ENCODE peak calls at places on chromosome X, in ten cellular contexts. E, U, Q, O, Z, G, B, P, I and F are unnamed samples.

GRCh38 chrX:110142096-110142495 is 139.2 kb downstream of the TMEM164 start:
- DNase-seq in P (no peak), I (no peak), O (no peak), G (no peak), Q (peak), Z (no peak), B (no peak), U (no peak), E (no peak), F (no peak)

GRCh38 chrX:1380672-1381233 is 11.2 kb downstream of the SLC25A6 start:
- DNase-seq in E (no peak), Q (no peak), Z (peak), I (no peak), U (peak), O (no peak), G (no peak), B (peak), P (no peak), F (no peak)

GRCh38 chrX:25754399-25754798 is 383.7 kb upstream of the MAGEB18 start:
- DNase-seq in E (no peak), Z (no peak), P (no peak), U (no peak), G (no peak), O (no peak), I (no peak), B (no peak), Q (no peak), F (no peak)

GRCh38 chrX:129545408-129545807 is 5.3 kb downstream of the OCRL start:
- DNase-seq in P (no peak), Z (no peak), Q (no peak), E (no peak), I (no peak), U (no peak), B (no peak), O (no peak), G (no peak), F (no peak)

GRCh38 chrX:153867671-153868070 is 18.3 kb downstream of the L1CAM start:
- DNase-seq in O (no peak), Q (no peak), B (peak), Z (no peak), P (no peak), U (no peak), G (no peak), I (no peak), E (no peak), F (no peak)

GRCh38 chrX:64093761-64094160 is 111.7 kb downstream of the AMER1 start:
- DNase-seq in G (no peak), Z (no peak), O (peak), I (no peak), B (no peak), U (no peak), E (no peak), P (no peak), Q (no peak), F (peak)

GRCh38 chrX:40933132-40934078 is 151.8 kb upstream of the USP9X start:
- DNase-seq in I (no peak), Z (no peak), Q (no peak), B (no peak), P (no peak), E (peak), O (peak), G (no peak), U (no peak), F (peak)

GRCh38 chrX:149713279-149714050 is 1.6 kb downstream of the MAGEA11 start:
- DNase-seq in Z (no peak), I (no peak), G (no peak), E (no peak), Q (no peak), P (no peak), U (no peak), B (peak), O (no peak), F (no peak)

GRCh38 chrX:41014776-41015175 is 70.5 kb upstream of the USP9X start:
- DNase-seq in E (no peak), O (no peak), B (no peak), U (no peak), I (no peak), Z (no peak), G (no peak), P (no peak), Q (no peak), F (no peak)

GRCh38 chrX:653316-653715 is 22.7 kb downstream of the SHOX start:
- DNase-seq in Q (no peak), B (no peak), U (no peak), G (no peak), Z (no peak), P (no peak), I (no peak), E (no peak), O (no peak), F (no peak)

GRCh38 chrX:43882294-43882681 is at the start of gene MAOB:
- DNase-seq in Q (no peak), P (peak), U (peak), O (no peak), E (no peak), Z (peak), B (peak), I (no peak), G (no peak), F (no peak)

GRCh38 chrX:75784689-75785491 is at the start of gene MAGEE2:
- DNase-seq in U (peak), B (peak), Z (no peak), O (no peak), G (no peak), E (no peak), I (no peak), P (no peak), Q (no peak), F (no peak)

GRCh38 chrX:67342138-67342537 is 201.7 kb upstream of the AR start:
- DNase-seq in Q (no peak), Z (no peak), P (no peak), E (no peak), G (no peak), U (no peak), B (no peak), I (no peak), O (no peak), F (no peak)

GRCh38 chrX:111102636-111103035 is 6.6 kb downstream of the PAK3 start:
- DNase-seq in O (no peak), U (no peak), B (no peak), P (no peak), I (no peak), Q (no peak), Z (no peak), E (no peak), G (no peak), F (no peak)

GRCh38 chrX:71846429-71846828 is 64.2 kb upstream of the NHSL2 start:
- DNase-seq in G (no peak), Z (no peak), Q (no peak), B (no peak), E (peak), P (no peak), I (no peak), O (peak), U (no peak), F (peak)

GRCh38 chrX:24479924-24480722 is 15.0 kb downstream of the PDK3 start:
- DNase-seq in G (no peak), B (no peak), P (no peak), U (peak), I (peak), Q (no peak), E (no peak), O (peak), Z (peak), F (no peak)

GRCh38 chrX:96971812-96972211 is 88.1 kb downstream of the RPA4 start:
- DNase-seq in E (no peak), P (no peak), B (no peak), U (no peak), O (no peak), Q (no peak), Z (no peak), I (no peak), G (no peak), F (peak)

GRCh38 chrX:81957900-81958545 is 756.1 kb downstream of the SH3BGRL start:
- DNase-seq in Z (no peak), O (no peak), E (no peak), I (no peak), Q (no peak), P (no peak), G (peak), U (no peak), B (no peak), F (peak)

GRCh38 chrX:129609395-129609794 is 45.4 kb downstream of the APLN start:
- DNase-seq in E (no peak), B (no peak), Z (no peak), U (no peak), G (no peak), Q (no peak), O (no peak), P (no peak), I (no peak), F (no peak)

GRCh38 chrX:37755073-37755472 is 24.8 kb upstream of the CYBB start:
- DNase-seq in U (no peak), I (peak), O (no peak), Z (no peak), B (no peak), Q (no peak), G (no peak), E (no peak), P (no peak), F (no peak)

GRCh38 chrX:41480508-41481260 is 33.5 kb downstream of the NYX start:
- DNase-seq in P (no peak), G (no peak), Z (peak), Q (no peak), O (no peak), B (no peak), E (no peak), U (peak), I (no peak), F (no peak)

GRCh38 chrX:23742174-23742692 is 843 bp downstream of the ACOT9 start:
- DNase-seq in E (peak), Z (no peak), Q (no peak), I (peak), P (peak), B (no peak), G (peak), O (peak), U (no peak), F (peak)

GRCh38 chrX:149961572-149961971 is 23.3 kb upstream of the EOLA2 start:
- DNase-seq in I (no peak), P (no peak), B (no peak), Z (no peak), G (no peak), Q (no peak), U (no peak), E (no peak), O (no peak), F (no peak)

GRCh38 chrX:56802428-56802827 is 73.4 kb downstream of the NBDY start:
- DNase-seq in I (no peak), U (no peak), P (no peak), O (no peak), G (no peak), Z (no peak), Q (peak), B (no peak), E (no peak), F (no peak)
- H3K4me3 ChIP-seq in I (no peak), U (no peak), P (peak), O (no peak), G (no peak), Z (no peak), Q (peak), B (no peak), E (no peak), F (no peak)

GRCh38 chrX:125620715-125621587 is 301.3 kb downstream of the TEX13C start:
- DNase-seq in Q (no peak), B (peak), U (no peak), O (no peak), P (no peak), Z (no peak), I (no peak), E (no peak), G (no peak), F (no peak)
- TF ChIP-seq CTCF in Q (no peak), B (no peak), U (no peak), O (no peak), P (no peak), Z (no peak), I (no peak), E (no peak), G (no peak), F (no peak)

DNA sequence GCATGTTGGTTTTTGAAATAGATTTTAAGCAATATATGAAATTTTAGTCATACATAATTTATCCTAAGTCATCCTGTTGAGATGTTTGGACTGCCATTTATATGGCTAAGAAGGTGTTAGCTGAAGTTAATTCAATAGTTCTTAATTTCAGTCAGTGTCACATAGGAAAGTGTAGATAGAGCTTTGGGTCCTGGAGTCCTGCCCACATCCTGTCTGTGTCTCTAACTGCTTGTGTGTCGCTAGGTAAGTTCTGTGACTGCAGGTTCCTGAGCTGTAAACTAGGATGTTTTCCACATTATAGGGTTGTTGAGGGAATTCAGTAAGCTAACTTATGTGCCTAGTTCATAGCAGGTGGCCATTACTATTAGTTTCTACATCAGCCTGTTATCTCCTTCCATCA is 20.7 kb downstream of the OFD1 start:
- DNase-seq in Q (no peak), O (no peak), G (no peak), Z (no peak), B (no peak), U (no peak), P (no peak), I (no peak), E (no peak), F (no peak)
- H3K4me3 ChIP-seq in Q (no peak), O (no peak), G (no peak), Z (no peak), B (no peak), U (no peak), P (no peak), I (no peak), E (no peak), F (no peak)

GRCh38 chrX:117996918-117997480 is 119.6 kb downstream of the KLHL13 start:
- DNase-seq in Z (no peak), O (peak), E (no peak), G (no peak), U (no peak), P (no peak), B (no peak), I (no peak), Q (no peak), F (no peak)
- TF ChIP-seq CTCF in Z (no peak), O (peak), E (no peak), G (peak), U (no peak), P (no peak), B (peak), I (peak), Q (no peak), F (no peak)

GRCh38 chrX:84175943-84176342 is 12.1 kb downstream of the RPS6KA6 start:
- DNase-seq in B (no peak), G (no peak), P (no peak), U (no peak), O (no peak), Q (no peak), I (no peak), Z (no peak), E (no peak), F (no peak)

GRCh38 chrX:84170931-84171330 is 17.1 kb downstream of the RPS6KA6 start:
- DNase-seq in Z (no peak), Q (no peak), O (no peak), E (no peak), I (no peak), G (no peak), U (no peak), P (no peak), B (no peak), F (no peak)

GRCh38 chrX:84174348-84174747 is 13.7 kb downstream of the RPS6KA6 start:
- DNase-seq in U (no peak), Z (no peak), O (no peak), Q (no peak), P (no peak), I (no peak), E (no peak), G (no peak), B (no peak), F (no peak)

GRCh38 chrX:84175274-84175673 is 12.7 kb downstream of the RPS6KA6 start:
- DNase-seq in P (no peak), E (no peak), Z (no peak), B (no peak), Q (no peak), U (no peak), G (no peak), O (no peak), I (no peak), F (no peak)
- H3K4me3 ChIP-seq in P (no peak), E (no peak), Z (no peak), B (no peak), Q (no peak), U (no peak), G (no peak), O (no peak), I (no peak), F (no peak)

DNA sequence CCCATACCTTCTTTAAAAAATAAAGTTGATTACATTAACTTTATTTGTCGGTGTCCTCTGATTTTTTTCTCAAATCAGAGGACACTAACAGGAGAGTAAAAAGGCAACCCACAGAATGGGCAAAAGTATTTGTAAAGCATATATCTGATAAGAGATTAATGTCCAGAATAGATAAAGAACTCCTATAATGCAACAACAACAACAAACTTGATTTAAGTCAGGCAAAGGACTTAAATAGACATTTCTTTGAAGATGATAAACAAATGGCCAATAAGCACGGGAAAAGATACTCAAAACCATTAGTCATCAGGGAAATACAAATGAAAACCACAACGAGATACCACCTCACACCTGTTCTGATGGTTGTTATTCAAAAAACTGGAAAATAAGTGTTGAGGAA is 28.7 kb downstream of the DOCK11 start:
- DNase-seq in P (no peak), I (no peak), O (no peak), Q (no peak), G (no peak), B (no peak), E (no peak), U (no peak), Z (no peak), F (no peak)
- TF ChIP-seq CTCF in P (no peak), I (no peak), O (no peak), Q (no peak), G (no peak), B (no peak), E (no peak), U (no peak), Z (no peak), F (no peak)